ENCODE peak calls at places on chromosomes 12 and 14, in nine cellular contexts. P, A, W, V, N, G, K, H and T are unnamed samples.
A peak's percentile ranks its signal among the peaks of the same experiment; 100 is the strongest.

GRCh38 chr12:25769076-25769945 is 189.2 kb upstream of the RASSF8 start:
- DNase-seq in P (no peak), A (no peak), W (peak; percentile 90), V (no peak), N (no peak), G (peak; percentile 48), K (peak; percentile 32), H (no peak), T (no peak)

GRCh38 chr12:1904875-1905274 is 13.6 kb downstream of the CACNA2D4 start:
- DNase-seq in P (no peak), A (no peak), W (no peak), V (no peak), N (no peak), G (no peak), K (no peak), H (no peak), T (no peak)

GRCh38 chr14:64766430-64767151 is 62.4 kb downstream of the PLEKHG3 start:
- DNase-seq in P (no peak), A (no peak), W (no peak), V (no peak), N (no peak), G (no peak), K (no peak), H (no peak), T (no peak)

GRCh38 chr12:1825382-1826102 is 5.2 kb downstream of the LRTM2 start:
- DNase-seq in P (no peak), A (no peak), W (no peak), V (no peak), N (no peak), G (no peak), K (no peak), H (no peak), T (no peak)

GRCh38 chr14:23865502-23865901 is 88.1 kb upstream of the DHRS4 start:
- DNase-seq in P (no peak), A (peak; percentile 32), W (no peak), V (no peak), N (no peak), G (no peak), K (no peak), H (no peak), T (no peak)

GRCh38 chr14:104321151-104322130 is 183.1 kb downstream of the KIF26A start:
- DNase-seq in P (no peak), A (no peak), W (no peak), V (peak; percentile 36), N (no peak), G (no peak), K (no peak), H (no peak), T (no peak)

GRCh38 chr14:56199095-56199975 is 81.1 kb downstream of the PELI2 start:
- DNase-seq in P (no peak), A (peak; percentile 91), W (peak; percentile 98), V (no peak), N (no peak), G (peak; percentile 97), K (peak; percentile 91), H (peak; percentile 44), T (no peak)

GRCh38 chr12:39852346-39852745 is 232.7 kb upstream of the ABCD2 start:
- DNase-seq in P (no peak), A (no peak), W (no peak), V (no peak), N (no peak), G (no peak), K (no peak), H (no peak), T (no peak)

GRCh38 chr14:71551291-71551955 is 380.8 kb upstream of the RGS6 start:
- DNase-seq in P (no peak), A (peak; percentile 80), W (peak; percentile 83), V (no peak), N (no peak), G (no peak), K (peak; percentile 78), H (no peak), T (no peak)

GRCh38 chr12:51009038-51009437 is 17.1 kb downstream of the SLC11A2 start:
- DNase-seq in P (no peak), A (peak; percentile 72), W (peak; percentile 24), V (no peak), N (peak; percentile 66), G (peak; percentile 79), K (no peak), H (no peak), T (peak; percentile 76)

GRCh38 chr12:45794422-45794821 is 64.9 kb downstream of the ARID2 start:
- DNase-seq in P (no peak), A (peak; percentile 15), W (no peak), V (no peak), N (no peak), G (no peak), K (no peak), H (no peak), T (no peak)

GRCh38 chr12:77402726-77403125 is 337.4 kb upstream of the E2F7 start:
- DNase-seq in P (no peak), A (peak; percentile 5), W (peak; percentile 40), V (no peak), N (no peak), G (no peak), K (no peak), H (no peak), T (no peak)

GRCh38 chr12:45762185-45763110 is 32.9 kb downstream of the ARID2 start:
- DNase-seq in P (peak; percentile 36), A (no peak), W (peak; percentile 73), V (no peak), N (no peak), G (no peak), K (peak; percentile 10), H (peak; percentile 30), T (no peak)

GRCh38 chr14:64324461-64325255 is 30.5 kb upstream of the ESR2 start:
- DNase-seq in P (no peak), A (peak; percentile 58), W (peak; percentile 55), V (no peak), N (no peak), G (no peak), K (no peak), H (no peak), T (no peak)

GRCh38 chr12:125841332-125841731 is 776.1 kb downstream of the AACS start:
- DNase-seq in P (no peak), A (no peak), W (no peak), V (no peak), N (no peak), G (no peak), K (no peak), H (no peak), T (no peak)

GRCh38 chr12:100164153-100164704 is 21.6 kb upstream of the BLTP3B start:
- DNase-seq in P (no peak), A (no peak), W (no peak), V (no peak), N (no peak), G (no peak), K (no peak), H (no peak), T (no peak)